ENCODE peak calls at places on chromosomes 12 and 14, in eight cellular contexts. G is pancreas, S is cardiac muscle cell, F is heart right ventricle, H is astrocyte, W is left ventricle myocardium inferior, R is lower lobe of right lung, Q is GM23338. U is an unnamed sample. For H3K4me1, the result is how much of the 10 kb centered on the place peaks cover.

GRCh38 chr12:73445658-73446324 is 1091.8 kb upstream of the ATXN7L3B start:
- DNase-seq in G (no peak), S (no peak), F (no peak), H (no peak), W (no peak), R (no peak), Q (no peak), U (no peak)

GRCh38 chr14:100025111-100025510 is 40.1 kb upstream of the EVL start:
- DNase-seq in G (no peak), S (peak), F (no peak), H (no peak), W (no peak), R (peak), Q (peak), U (no peak)

GRCh38 chr14:104433401-104434213 is 146.0 kb upstream of the C14orf180 start:
- DNase-seq in G (no peak), S (no peak), F (no peak), H (no peak), W (no peak), R (peak), Q (no peak), U (no peak)

GRCh38 chr12:98416845-98417244 is 98.5 kb upstream of the TMPO start:
- DNase-seq in G (no peak), S (no peak), F (no peak), H (peak), W (no peak), R (no peak), Q (peak), U (no peak)

GRCh38 chr12:125064492-125064891 is 743 bp upstream of the AACS start:
- DNase-seq in G (no peak), S (no peak), F (no peak), H (no peak), W (no peak), R (no peak), Q (peak), U (no peak)

GRCh38 chr12:113781415-113782198 is 184.5 kb downstream of the RBM19 start:
- DNase-seq in G (no peak), S (no peak), F (no peak), H (peak), W (no peak), R (no peak), Q (peak), U (no peak)

GRCh38 chr12:74963867-74964331 is 245.7 kb downstream of the KCNC2 start:
- DNase-seq in G (no peak), S (no peak), F (no peak), H (no peak), W (no peak), R (no peak), Q (no peak), U (no peak)

GRCh38 chr12:96908170-96908675 is 1.2 kb downstream of the NEDD1 start:
- DNase-seq in G (no peak), S (no peak), F (no peak), H (no peak), W (no peak), R (no peak), Q (no peak), U (no peak)

GRCh38 chr12:120283318-120283717 is 8.4 kb downstream of the RNU4-2 start:
- DNase-seq in G (no peak), S (peak), F (no peak), H (no peak), W (no peak), R (no peak), Q (peak), U (no peak)

GRCh38 chr12:132108211-132108832 is 35.8 kb downstream of the DDX51 start:
- DNase-seq in G (no peak), S (peak), F (no peak), H (no peak), W (no peak), R (no peak), Q (peak), U (no peak)

GRCh38 chr12:65765436-65765813 is 58.9 kb upstream of the HMGA2 start:
- DNase-seq in G (no peak), S (no peak), F (no peak), H (peak), W (no peak), R (no peak), Q (no peak), U (no peak)

GRCh38 chr12:29320295-29321090 is 60.5 kb downstream of the ERGIC2 start:
- DNase-seq in G (no peak), S (no peak), F (no peak), H (peak), W (no peak), R (no peak), Q (no peak), U (no peak)

GRCh38 chr12:30823140-30823669 is 68.5 kb upstream of the CAPRIN2 start:
- DNase-seq in G (peak), S (peak), F (peak), H (no peak), W (peak), R (peak), Q (peak), U (no peak)

GRCh38 chr12:132154941-132155770 is 10.9 kb downstream of the NOC4L start:
- DNase-seq in G (no peak), S (peak), F (no peak), H (no peak), W (peak), R (peak), Q (no peak), U (no peak)

GRCh38 chr12:6182279-6182898 is 17.8 kb upstream of the CD9 start:
- DNase-seq in G (peak), S (no peak), F (peak), H (peak), W (peak), R (peak), Q (no peak), U (no peak)

GRCh38 chr12:85029456-85029855 is 6.6 kb downstream of the TSPAN19 start:
- DNase-seq in G (no peak), S (peak), F (no peak), H (no peak), W (no peak), R (no peak), Q (peak), U (no peak)

GRCh38 chr12:60072911-60073310 is 477.1 kb downstream of the SLC16A7 start:
- DNase-seq in G (no peak), S (no peak), F (no peak), H (peak), W (no peak), R (no peak), Q (peak), U (no peak)

GRCh38 chr12:50186667-50187066 is 19.5 kb upstream of the CERS5 start:
- DNase-seq in G (no peak), S (no peak), F (no peak), H (peak), W (no peak), R (no peak), Q (no peak), U (no peak)

GRCh38 chr14:38420045-38420444 is 164.2 kb upstream of the CLEC14A start:
- DNase-seq in G (no peak), S (no peak), F (no peak), H (peak), W (no peak), R (no peak), Q (no peak), U (no peak)

GRCh38 chr12:50057896-50058670 is 687 bp downstream of the ASIC1 start:
- DNase-seq in G (no peak), S (no peak), F (no peak), H (no peak), W (no peak), R (peak), Q (no peak), U (no peak)

GRCh38 chr12:13941258-13942249 is 39.8 kb downstream of the GRIN2B start:
- DNase-seq in G (peak), S (peak), F (peak), H (peak), W (no peak), R (no peak), Q (peak), U (no peak)

GRCh38 chr14:45785240-45785639 is 532.2 kb upstream of the MIS18BP1 start:
- DNase-seq in G (no peak), S (no peak), F (no peak), H (no peak), W (no peak), R (no peak), Q (no peak), U (no peak)

GRCh38 chr14:99025418-99025817 is 246.6 kb downstream of the BCL11B start:
- DNase-seq in G (no peak), S (no peak), F (no peak), H (no peak), W (no peak), R (no peak), Q (no peak), U (no peak)

GRCh38 chr12:82015623-82016347 is 256.6 kb upstream of the PPFIA2 start:
- DNase-seq in G (no peak), S (no peak), F (no peak), H (no peak), W (no peak), R (no peak), Q (no peak), U (no peak)

GRCh38 chr12:20628999-20629398 is 66.1 kb upstream of the SLCO1C1 start:
- DNase-seq in G (no peak), S (no peak), F (no peak), H (no peak), W (no peak), R (no peak), Q (no peak), U (no peak)

GRCh38 chr12:64634508-64635092 is 24.3 kb downstream of the RASSF3 start:
- DNase-seq in G (no peak), S (no peak), F (no peak), H (no peak), W (no peak), R (no peak), Q (no peak), U (no peak)

GRCh38 chr14:100673085-100673806 is 53.4 kb upstream of the DLK1 start:
- DNase-seq in G (peak), S (peak), F (no peak), H (no peak), W (no peak), R (peak), Q (peak), U (no peak)

GRCh38 chr12:53738834-53739284 is 11.6 kb upstream of the CALCOCO1 start:
- DNase-seq in G (no peak), S (no peak), F (no peak), H (no peak), W (no peak), R (no peak), Q (peak), U (no peak)

GRCh38 chr12:53324113-53324778 is 2.8 kb upstream of the AAAS start:
- DNase-seq in G (peak), S (peak), F (no peak), H (no peak), W (peak), R (peak), Q (peak), U (no peak)

GRCh38 chr12:20946732-20947131 is 136.2 kb downstream of the SLCO1B3 start:
- DNase-seq in G (peak), S (peak), F (no peak), H (no peak), W (no peak), R (no peak), Q (peak), U (no peak)

GRCh38 chr14:33957993-33958392 is 7.1 kb upstream of the EGLN3 start:
- DNase-seq in G (no peak), S (no peak), F (no peak), H (no peak), W (no peak), R (no peak), Q (no peak), U (no peak)

GRCh38 chr12:103632554-103633216 is 45.6 kb downstream of the STAB2 start:
- DNase-seq in G (peak), S (peak), F (no peak), H (peak), W (no peak), R (peak), Q (peak), U (no peak)

GRCh38 chr12:38614171-38614570 is 291.2 kb downstream of the CPNE8 start:
- DNase-seq in G (no peak), S (no peak), F (no peak), H (no peak), W (no peak), R (no peak), Q (peak), U (no peak)

GRCh38 chr12:19236656-19237055 is 107.1 kb downstream of the PLEKHA5 start:
- DNase-seq in G (no peak), S (no peak), F (peak), H (peak), W (no peak), R (no peak), Q (no peak), U (no peak)
- H3K4me3 ChIP-seq in G (no peak), S (no peak), F (no peak), H (no peak), W (peak), R (no peak), Q (no peak), U (peak)

GRCh38 chr14:54712371-54712998 is 145.6 kb downstream of the SAMD4A start:
- DNase-seq in G (no peak), S (no peak), F (no peak), H (no peak), W (no peak), R (no peak), Q (no peak), U (no peak)
- H3K4me1 ChIP-seq in G (under half), S (half or more), F (half or more), H (under half), W (half or more), R (under half), Q (under half), U (half or more)

DNA sequence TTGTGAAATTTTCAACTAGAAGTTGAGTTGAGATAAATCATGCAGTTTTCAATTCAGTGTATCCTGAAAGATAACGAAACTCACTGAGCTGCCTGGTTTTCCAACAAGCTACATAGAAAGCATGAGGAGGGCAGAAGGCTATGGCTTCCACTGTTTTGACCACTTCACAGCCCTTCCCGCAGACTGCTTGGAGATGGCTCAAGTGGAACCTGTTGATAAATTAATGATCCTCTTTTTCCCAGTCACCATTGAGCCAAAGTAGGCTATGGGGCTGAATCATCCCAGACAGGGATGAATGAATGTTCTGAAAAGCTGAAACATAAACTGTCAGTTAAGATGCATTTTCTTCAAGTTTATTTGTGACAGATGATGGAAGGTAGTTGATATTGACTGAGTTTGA is 214.0 kb downstream of the RAD51B start:
- DNase-seq in G (no peak), S (no peak), F (no peak), H (peak), W (no peak), R (no peak), Q (no peak), U (no peak)
- TF ChIP-seq CTCF in G (no peak), S (no peak), F (no peak), H (no peak), W (no peak), R (no peak), Q (no peak), U (no peak)

DNA sequence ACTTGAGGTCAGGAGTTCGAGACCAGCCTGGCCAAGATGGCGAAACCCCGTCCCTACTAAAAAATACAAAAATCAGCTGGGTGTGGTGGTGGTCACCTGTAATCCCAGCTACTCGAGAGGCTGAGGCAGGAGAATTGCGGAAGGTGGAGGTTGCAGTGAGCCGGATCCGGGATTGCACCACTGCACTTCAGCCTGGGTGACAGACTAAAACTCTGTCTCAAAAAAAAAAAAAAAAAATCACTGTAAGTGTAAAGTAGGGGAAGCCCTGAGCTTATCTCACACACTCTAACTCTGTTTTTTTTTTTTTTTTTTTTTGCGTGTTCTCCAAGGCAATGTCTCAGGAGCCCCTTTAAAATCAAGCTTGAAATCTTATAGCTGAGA is 421 bp upstream of the RBMS2 start:
- DNase-seq in G (no peak), S (no peak), F (peak), H (no peak), W (no peak), R (peak), Q (no peak), U (no peak)
- H3K4me3 ChIP-seq in G (no peak), S (peak), F (peak), H (peak), W (peak), R (peak), Q (peak), U (peak)

GRCh38 chr12:116122639-116123038 is 154.9 kb downstream of the MED13L start:
- DNase-seq in G (no peak), S (no peak), F (no peak), H (no peak), W (no peak), R (no peak), Q (no peak), U (no peak)

GRCh38 chr12:116125981-116126566 is 151.4 kb downstream of the MED13L start:
- DNase-seq in G (no peak), S (no peak), F (no peak), H (peak), W (no peak), R (peak), Q (peak), U (no peak)

GRCh38 chr12:116126610-116127009 is 150.9 kb downstream of the MED13L start:
- DNase-seq in G (no peak), S (no peak), F (no peak), H (peak), W (no peak), R (no peak), Q (no peak), U (no peak)

GRCh38 chr12:116123511-116124258 is 153.8 kb downstream of the MED13L start:
- DNase-seq in G (no peak), S (peak), F (peak), H (peak), W (no peak), R (peak), Q (no peak), U (no peak)

GRCh38 chr12:116125084-116125483 is 152.4 kb downstream of the MED13L start:
- DNase-seq in G (no peak), S (no peak), F (no peak), H (no peak), W (no peak), R (no peak), Q (no peak), U (no peak)
- H3K4me1 ChIP-seq in G (under half), S (half or more), F (half or more), H (under half), W (half or more), R (half or more), Q (half or more), U (half or more)

DNA sequence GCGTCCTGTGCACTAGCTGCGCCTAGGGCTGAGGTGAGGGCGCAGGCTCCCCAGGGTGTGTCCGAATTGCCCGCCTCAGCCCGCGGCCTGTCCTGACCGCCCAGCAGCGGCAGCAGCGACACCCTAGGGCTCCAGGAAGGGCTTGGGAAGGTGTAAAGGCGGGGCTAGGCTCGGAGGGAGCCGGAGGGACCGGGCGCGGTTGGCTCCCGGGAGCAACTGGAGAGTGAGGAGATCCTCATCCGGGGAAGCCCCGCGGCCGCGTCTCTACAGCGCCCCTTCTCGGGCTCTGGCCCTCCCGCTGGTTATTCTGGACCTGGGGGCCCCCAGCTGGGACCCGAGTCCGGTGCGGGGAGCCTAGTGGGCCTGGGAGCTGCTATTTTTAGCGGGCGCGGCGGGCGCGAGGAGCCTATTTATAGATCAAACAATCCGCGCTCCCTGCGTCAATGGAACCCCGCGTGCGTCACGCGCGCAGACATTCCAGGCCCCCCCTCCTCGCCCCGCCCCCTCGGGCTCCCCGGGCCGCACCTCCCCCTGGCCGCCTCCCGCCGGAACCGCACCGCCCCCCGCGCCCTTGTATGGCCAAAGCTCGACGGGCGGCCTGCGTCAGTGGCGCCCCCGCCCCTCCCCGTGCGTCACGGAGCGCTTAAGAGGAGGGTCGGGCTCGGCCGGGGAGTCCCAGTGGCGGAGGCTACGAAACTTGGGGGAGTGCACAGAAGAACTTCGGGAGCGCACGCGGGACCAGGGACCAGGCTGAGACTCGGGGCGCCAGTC is at the start of gene NR4A1:
- DNase-seq in G (peak), S (peak), F (peak), H (peak), W (peak), R (peak), Q (peak), U (peak)
- TF ChIP-seq CTCF in G (no peak), S (peak), F (peak), H (no peak), W (peak), R (peak), Q (no peak), U (no peak)

GRCh38 chr12:24945822-24946221 is 3.1 kb downstream of the BCAT1 start:
- DNase-seq in G (no peak), S (no peak), F (no peak), H (no peak), W (no peak), R (no peak), Q (no peak), U (no peak)
- H3K4me3 ChIP-seq in G (no peak), S (no peak), F (no peak), H (peak), W (no peak), R (no peak), Q (peak), U (no peak)

U was measured in thoracic aorta.